ENCODE peak calls at places on chromosomes 16 and 17, in seven cellular contexts. S is lower leg skin, P is fibroblast of villous mesenchyme, A is GM13976, H is glutamatergic neuron, Y is PC-9, Q is fibroblast of lung. D is an unnamed sample.

GRCh38 chr17:7445011-7445927 is at the start of gene CHRNB1:
- DNase-seq in Q (peak), Y (peak), P (peak), S (peak), A (peak), H (peak), D (no peak)

GRCh38 chr17:15918661-15919259 is 26.2 kb upstream of the ADORA2B start:
- DNase-seq in H (no peak), A (no peak), S (no peak), P (peak), Y (peak), Q (no peak), D (no peak)

GRCh38 chr16:83244057-83244456 is 563.7 kb upstream of the HSBP1 start:
- DNase-seq in Q (no peak), S (no peak), P (no peak), Y (no peak), H (no peak), A (no peak), D (no peak)

GRCh38 chr17:82058230-82058854 is 6.6 kb downstream of the GPS1 start:
- DNase-seq in P (no peak), A (no peak), H (no peak), Y (no peak), S (no peak), Q (no peak), D (no peak)

GRCh38 chr17:75010683-75011406 is 1.6 kb upstream of the MRPL58 start:
- DNase-seq in Q (no peak), A (no peak), H (peak), Y (peak), P (peak), S (peak), D (peak)

GRCh38 chr16:13098536-13098935 is 197.1 kb downstream of the SHISA9 start:
- DNase-seq in P (no peak), Q (no peak), A (no peak), S (no peak), H (no peak), Y (no peak), D (no peak)

GRCh38 chr17:32527146-32527545 is 40.4 kb downstream of the CDK5R1 start:
- DNase-seq in Y (no peak), A (no peak), P (no peak), H (no peak), S (no peak), Q (no peak), D (no peak)

GRCh38 chr17:32161029-32161428 is 18.7 kb downstream of the RHOT1 start:
- DNase-seq in S (no peak), P (no peak), Q (no peak), A (no peak), H (no peak), Y (no peak), D (no peak)

GRCh38 chr16:85395913-85396878 is 216.9 kb upstream of the GSE1 start:
- DNase-seq in S (no peak), A (no peak), P (peak), Q (peak), H (peak), Y (no peak), D (no peak)

GRCh38 chr16:57600048-57600835 is 28.2 kb upstream of the ADGRG1 start:
- DNase-seq in A (peak), H (peak), Q (peak), S (peak), Y (peak), P (no peak), D (peak)

GRCh38 chr16:10188236-10188635 is 6.0 kb upstream of the GRIN2A start:
- DNase-seq in S (no peak), H (no peak), A (no peak), Y (no peak), P (no peak), Q (no peak), D (no peak)

GRCh38 chr16:81140930-81141780 is 45.0 kb upstream of the GCSH start:
- DNase-seq in P (no peak), S (no peak), A (no peak), Q (no peak), H (peak), Y (peak), D (peak)

GRCh38 chr16:88432753-88433152 is 20.3 kb upstream of the ZFPM1 start:
- DNase-seq in Q (no peak), P (no peak), Y (no peak), H (no peak), S (no peak), A (no peak), D (no peak)

GRCh38 chr17:48460055-48460454 is 30.0 kb upstream of the SKAP1 start:
- DNase-seq in P (no peak), Q (no peak), S (no peak), H (no peak), Y (no peak), A (no peak), D (no peak)

GRCh38 chr16:354286-354881 is 1.9 kb upstream of the AXIN1 start:
- DNase-seq in S (no peak), H (no peak), P (no peak), Q (no peak), Y (no peak), A (no peak), D (no peak)

GRCh38 chr17:69882281-69882680 is 192.7 kb upstream of the KCNJ16 start:
- DNase-seq in S (no peak), Q (no peak), P (no peak), A (no peak), Y (no peak), H (no peak), D (no peak)

GRCh38 chr17:77273397-77274136 is 132.8 kb downstream of the SEC14L1 start:
- DNase-seq in A (no peak), Q (peak), S (no peak), H (no peak), Y (no peak), P (no peak), D (no peak)

GRCh38 chr17:1720856-1721386 is 3.6 kb upstream of the WDR81 start:
- DNase-seq in Q (peak), P (peak), A (peak), Y (peak), H (peak), S (no peak), D (peak)

GRCh38 chr16:3501783-3502400 is 1.1 kb downstream of the CLUAP1 start:
- DNase-seq in Y (no peak), Q (no peak), A (no peak), P (no peak), H (no peak), S (no peak), D (no peak)

GRCh38 chr17:66676421-66676820 is 158.5 kb upstream of the CACNG5 start:
- DNase-seq in P (no peak), H (no peak), Q (no peak), A (no peak), S (peak), Y (peak), D (peak)

GRCh38 chr16:50955311-50955710 is 195.8 kb downstream of the SALL1 start:
- DNase-seq in Q (no peak), S (no peak), A (no peak), P (no peak), Y (no peak), H (no peak), D (no peak)
- TF ChIP-seq CTCF in Q (no peak), S (no peak), A (no peak), P (no peak), Y (no peak), H (no peak), D (no peak)

GRCh38 chr17:37212184-37212583 is 163.6 kb upstream of the C17orf78 start:
- DNase-seq in S (no peak), Y (no peak), P (peak), H (no peak), Q (peak), A (no peak), D (no peak)
- TF ChIP-seq CTCF in S (no peak), Y (no peak), P (peak), H (no peak), Q (peak), A (no peak), D (no peak)

GRCh38 chr16:14289692-14290340 is 218.7 kb downstream of the MRTFB start:
- DNase-seq in Y (peak), Q (peak), A (no peak), S (no peak), P (peak), H (peak), D (peak)
- TF ChIP-seq CTCF in Y (peak), Q (peak), A (peak), S (no peak), P (peak), H (peak), D (peak)

GRCh38 chr16:22318690-22319358 is 21.6 kb downstream of the POLR3E start:
- DNase-seq in S (no peak), H (peak), A (peak), Q (peak), P (peak), Y (peak), D (peak)
- TF ChIP-seq CTCF in S (no peak), H (peak), A (peak), Q (peak), P (peak), Y (peak), D (peak)

D was measured in Calu3.